ENCODE peak calls at places on chromosomes 3 and 15, in nine cellular contexts. I is endodermal cell; U is HFF-Myc; E is effector CD8-positive, alpha-beta T cell; Z is stimulated activated CD4-positive, alpha-beta T cell treated with anti-CD3 and anti-CD28 coated beads, Interleukin-4, amount 100 ng/mL, for 24 hours; V is activated T-cell treated with anti-CD3 and anti-CD28 coated beads, Interleukin-2, amount 50 U/mL, for 72 hours; O is brain microvascular endothelial cell; R is neural crest cell; S is COR-L47. D is an unnamed sample.

GRCh38 chr15:97955040-97955439 is 5.5 kb upstream of the ARRDC4 start:
- DNase-seq in I (no peak), U (no peak), E (no peak), Z (no peak), V (no peak), O (no peak), R (no peak), S (peak), D (no peak)

GRCh38 chr3:18422972-18423371 is 2.2 kb downstream of the SATB1 start:
- DNase-seq in I (no peak), U (no peak), E (no peak), Z (no peak), V (no peak), O (no peak), R (no peak), S (no peak), D (no peak)

GRCh38 chr15:62254137-62254934 is 89.3 kb upstream of the C2CD4B start:
- DNase-seq in I (peak), U (peak), E (peak), Z (peak), V (peak), O (peak), R (peak), S (peak), D (no peak)

GRCh38 chr3:100103558-100104441 is 10.5 kb downstream of the FILIP1L start:
- DNase-seq in I (no peak), U (no peak), E (no peak), Z (no peak), V (peak), O (peak), R (no peak), S (no peak), D (no peak)

GRCh38 chr3:89613241-89613640 is 505.8 kb downstream of the EPHA3 start:
- DNase-seq in I (peak), U (no peak), E (no peak), Z (no peak), V (no peak), O (no peak), R (no peak), S (no peak), D (no peak)

GRCh38 chr15:28219116-28219515 is 102.9 kb downstream of the HERC2 start:
- DNase-seq in I (no peak), U (no peak), E (no peak), Z (no peak), V (no peak), O (no peak), R (no peak), S (no peak), D (no peak)

GRCh38 chr3:74079961-74080562 is 455.3 kb upstream of the PDZRN3 start:
- DNase-seq in I (no peak), U (no peak), E (no peak), Z (no peak), V (no peak), O (no peak), R (no peak), S (no peak), D (no peak)

GRCh38 chr3:162641869-162642350 is 1145.3 kb downstream of the OTOL1 start:
- DNase-seq in I (no peak), U (no peak), E (no peak), Z (no peak), V (no peak), O (no peak), R (no peak), S (no peak), D (no peak)

GRCh38 chr3:125024817-125025216 is 31.0 kb downstream of the HEG1 start:
- DNase-seq in I (no peak), U (no peak), E (no peak), Z (no peak), V (no peak), O (no peak), R (no peak), S (no peak), D (no peak)

D was measured in keratinocyte.